ENCODE peak calls at places on chromosomes 6 and 20, in four cellular contexts. L, K, W and U are unnamed samples.

GRCh38 chr20:34072778-34073177 is 39.3 kb downstream of the EIF2S2 start:
- DNase-seq in W (no peak), K (no peak), L (no peak), U (no peak)

GRCh38 chr6:8075185-8075584 is 11.0 kb upstream of the BLOC1S5 start:
- DNase-seq in K (no peak), L (no peak), W (no peak), U (no peak)

GRCh38 chr6:105181981-105182515 is 2.2 kb upstream of the POPDC3 start:
- DNase-seq in K (no peak), L (no peak), W (no peak), U (no peak)

GRCh38 chr6:25389501-25389900 is 110.3 kb downstream of the CARMIL1 start:
- DNase-seq in L (no peak), K (no peak), W (peak; percentile 73), U (no peak)

GRCh38 chr20:53613748-53614147 is 20.1 kb upstream of the ZNF217 start:
- DNase-seq in W (no peak), L (no peak), K (no peak), U (no peak)

GRCh38 chr20:58693226-58694006 is 816 bp downstream of the NPEPL1 start:
- DNase-seq in L (no peak), K (no peak), W (no peak), U (no peak)

GRCh38 chr6:28295326-28295725 is 14.0 kb downstream of the PGBD1 start:
- DNase-seq in L (no peak), K (no peak), W (no peak), U (no peak)

GRCh38 chr6:53725791-53726575 is 60.4 kb upstream of the KLHL31 start:
- DNase-seq in W (peak; percentile 27), L (peak; percentile 87), K (peak; percentile 67), U (peak; percentile 78)

GRCh38 chr20:36104244-36104643 is 50.3 kb upstream of the EPB41L1 start:
- DNase-seq in W (no peak), K (no peak), L (no peak), U (no peak)
- H3K27ac ChIP-seq in W (no peak overlapping the region), K (peak overlapping the region; percentile 63), L (no peak overlapping the region), U (no peak overlapping the region)

GRCh38 chr6:149941583-149942460 is at the start of gene ULBP2:
- DNase-seq in W (peak; percentile 93), L (peak; percentile 91), K (peak; percentile 79), U (peak; percentile 80)
- H3K27ac ChIP-seq in W (peak within 1 kb of the TSS; percentile 62), L (no peak within 1 kb of the TSS), K (peak within 1 kb of the TSS; percentile 61), U (no peak within 1 kb of the TSS)

GRCh38 chr20:13348301-13349239 is 127.5 kb downstream of the ISM1 start:
- DNase-seq in K (no peak), W (no peak), L (no peak), U (no peak)
- H3K27ac ChIP-seq in K (no peak overlapping the region), W (no peak overlapping the region), L (peak overlapping the region; percentile 68), U (no peak overlapping the region)

GRCh38 chr20:3902041-3902440 is 12.9 kb downstream of the PANK2 start:
- DNase-seq in W (no peak), K (no peak), L (no peak), U (no peak)
- H3K27ac ChIP-seq in W (no peak overlapping the region), K (peak overlapping the region; percentile 75), L (peak overlapping the region; percentile 3), U (no peak overlapping the region)

DNA sequence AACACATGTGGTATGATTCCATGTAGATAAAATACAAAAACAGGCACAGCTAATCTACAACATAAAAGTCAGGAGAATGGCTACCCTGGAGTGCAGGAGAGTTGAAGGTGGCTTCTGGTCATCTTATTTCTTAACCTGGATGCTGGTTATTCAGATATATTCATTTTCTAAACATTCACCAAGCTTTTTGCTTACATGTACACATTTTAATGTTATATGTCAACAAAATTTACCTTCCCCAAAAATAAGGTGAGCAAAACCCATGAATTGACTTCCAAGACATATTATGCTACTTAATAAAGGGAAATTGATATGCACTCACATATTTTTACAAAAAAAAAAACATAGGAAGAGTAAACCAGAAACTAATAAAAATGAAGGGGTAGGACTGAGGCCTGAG is 50.6 kb downstream of the B4GALT5 start:
- DNase-seq in K (no peak), L (no peak), W (no peak), U (no peak)
- H3K27ac ChIP-seq in K (no peak overlapping the region), L (no peak overlapping the region), W (no peak overlapping the region), U (no peak overlapping the region)

GRCh38 chr6:20534906-20535305 is 649 bp downstream of the CDKAL1 start:
- DNase-seq in L (no peak), K (no peak), W (no peak), U (no peak)
- H3K27ac ChIP-seq in L (peak overlapping the region; percentile 81), K (peak overlapping the region; percentile 80), W (peak overlapping the region; percentile 90), U (peak overlapping the region; percentile 52)

GRCh38 chr6:156017838-156018237 is 562.2 kb upstream of the NOX3 start:
- DNase-seq in W (peak; percentile 32), L (no peak), K (no peak), U (no peak)
- H3K27ac ChIP-seq in W (no peak overlapping the region), L (no peak overlapping the region), K (no peak overlapping the region), U (no peak overlapping the region)

DNA sequence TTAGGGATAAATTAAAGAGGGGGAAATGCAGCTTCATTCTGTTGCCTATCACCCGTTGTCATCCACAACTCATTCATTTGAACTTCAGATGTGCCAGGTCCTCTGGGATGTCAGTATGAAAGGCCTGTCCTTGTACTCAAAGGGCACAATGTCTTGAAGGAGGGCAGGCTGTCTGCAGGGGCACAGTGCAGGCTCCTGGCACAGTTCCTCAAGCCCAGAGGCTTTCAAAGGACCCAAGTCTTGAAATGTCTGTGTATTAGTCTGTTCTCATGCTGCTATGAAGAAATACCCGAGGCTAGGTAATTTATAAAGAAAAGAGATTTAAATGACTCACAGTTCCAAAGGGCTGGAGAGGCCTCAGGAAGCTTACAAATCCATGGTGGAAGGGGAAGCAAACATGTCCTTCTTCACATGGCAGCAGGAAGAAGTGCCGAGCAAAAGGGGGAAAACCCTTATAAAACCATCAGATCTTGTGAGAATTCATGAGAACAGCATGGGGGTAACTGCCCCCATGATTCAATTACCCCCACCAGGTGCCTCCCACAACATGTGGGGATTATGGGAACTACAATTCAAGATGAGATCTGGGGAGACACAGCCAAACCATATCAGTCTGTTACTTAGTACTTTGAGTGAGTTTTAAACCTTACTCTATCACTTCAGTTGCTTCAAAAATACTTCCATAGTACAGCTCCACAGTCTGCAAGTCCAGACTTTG is 9.4 kb downstream of the SNX9 start:
- DNase-seq in W (peak; percentile 41), L (no peak), K (no peak), U (no peak)
- H3K27ac ChIP-seq in W (peak overlapping the region; percentile 9), L (no peak overlapping the region), K (no peak overlapping the region), U (no peak overlapping the region)

GRCh38 chr6:4776967-4777925 is 1.0 kb downstream of the CDYL start:
- DNase-seq in L (peak; percentile 36), K (no peak), W (peak; percentile 27), U (peak; percentile 52)
- H3K27ac ChIP-seq in L (peak overlapping the region; percentile 93), K (no peak overlapping the region), W (no peak overlapping the region), U (no peak overlapping the region)

GRCh38 chr20:38272398-38272797 is 11.9 kb upstream of the KIAA1755 start:
- DNase-seq in W (peak; percentile 77), K (no peak), L (no peak), U (no peak)
- H3K27ac ChIP-seq in W (peak overlapping the region; percentile 89), K (no peak overlapping the region), L (no peak overlapping the region), U (no peak overlapping the region)